ENCODE peak calls at places on chromosomes 13 and 19, in six cellular contexts. O is neural progenitor cell; G is IMR-90; J is uterus; K is CD4-positive, alpha-beta T cell; U is breast epithelium. T is an unnamed sample.

GRCh38 chr19:10000171-10000826 is 10.0 kb downstream of the COL5A3 start:
- DNase-seq in O (peak; percentile 86), G (peak; percentile 70), J (peak; percentile 70), K (peak; percentile 57), U (peak; percentile 30), T (no peak)

GRCh38 chr13:43085545-43085944 is 62.2 kb downstream of the DNAJC15 start:
- DNase-seq in O (no peak), G (peak; percentile 61), J (no peak), K (no peak), U (no peak), T (no peak)

GRCh38 chr19:55146078-55146647 is 2.8 kb downstream of the TNNT1 start:
- DNase-seq in O (peak; percentile 75), G (no peak), J (no peak), K (no peak), U (no peak), T (no peak)

GRCh38 chr13:79336971-79337370 is 69.1 kb downstream of the RBM26 start:
- DNase-seq in O (no peak), G (no peak), J (no peak), K (no peak), U (no peak), T (no peak)

GRCh38 chr19:4712771-4713170 is 10.9 kb downstream of the DPP9 start:
- DNase-seq in O (no peak), G (no peak), J (no peak), K (no peak), U (no peak), T (no peak)

GRCh38 chr19:14471436-14472187 is 3.5 kb downstream of the PTGER1 start:
- DNase-seq in O (no peak), G (no peak), J (no peak), K (no peak), U (no peak), T (no peak)

GRCh38 chr13:27933580-27934328 is 14.0 kb downstream of the PDX1 start:
- DNase-seq in O (no peak), G (no peak), J (no peak), K (no peak), U (no peak), T (no peak)

GRCh38 chr19:35044317-35045117 is 3.0 kb downstream of the HPN start:
- DNase-seq in O (peak; percentile 60), G (peak; percentile 43), J (peak; percentile 50), K (peak; percentile 59), U (no peak), T (no peak)

GRCh38 chr13:21009036-21009435 is 52.4 kb downstream of the LATS2 start:
- DNase-seq in O (no peak), G (no peak), J (no peak), K (no peak), U (no peak), T (no peak)

GRCh38 chr13:60013166-60013565 is 150.6 kb downstream of the DIAPH3 start:
- DNase-seq in O (peak; percentile 59), G (no peak), J (no peak), K (no peak), U (no peak), T (no peak)

GRCh38 chr13:47546265-47546962 is 454.7 kb downstream of the SUCLA2 start:
- DNase-seq in O (no peak), G (no peak), J (no peak), K (no peak), U (no peak), T (no peak)

GRCh38 chr19:43872547-43873336 is 45.6 kb downstream of the ZNF283 start:
- DNase-seq in O (no peak), G (no peak), J (no peak), K (no peak), U (no peak), T (no peak)

GRCh38 chr13:108365255-108365654 is 95.7 kb downstream of the TNFSF13B start:
- DNase-seq in O (no peak), G (no peak), J (no peak), K (no peak), U (no peak), T (no peak)

GRCh38 chr19:29596885-29597525 is 9.1 kb upstream of the POP4 start:
- DNase-seq in O (peak; percentile 59), G (peak; percentile 40), J (no peak), K (no peak), U (no peak), T (peak; percentile 8)

GRCh38 chr19:14142262-14143190 is 6.1 kb upstream of the ASF1B start:
- DNase-seq in O (no peak), G (no peak), J (no peak), K (no peak), U (no peak), T (no peak)

GRCh38 chr19:49073514-49074378 is 1.2 kb upstream of the KCNA7 start:
- DNase-seq in O (peak; percentile 60), G (no peak), J (no peak), K (no peak), U (no peak), T (no peak)

GRCh38 chr13:43368003-43368402 is 344.6 kb downstream of the DNAJC15 start:
- DNase-seq in O (no peak), G (peak; percentile 57), J (no peak), K (no peak), U (no peak), T (no peak)

GRCh38 chr13:61916483-61916882 is 500.8 kb upstream of the PCDH20 start:
- DNase-seq in O (no peak), G (no peak), J (no peak), K (no peak), U (no peak), T (no peak)

GRCh38 chr13:112967666-112968379 is 1.2 kb upstream of the MCF2L start:
- DNase-seq in O (peak; percentile 68), G (no peak), J (no peak), K (no peak), U (no peak), T (no peak)

GRCh38 chr19:49896863-49897621 is at the start of gene IL4I1:
- DNase-seq in O (no peak), G (peak; percentile 42), J (no peak), K (peak; percentile 31), U (no peak), T (no peak)

GRCh38 chr13:113001251-113002140 is 32.5 kb downstream of the MCF2L start:
- DNase-seq in O (peak; percentile 84), G (peak; percentile 3), J (no peak), K (no peak), U (no peak), T (no peak)

GRCh38 chr13:28558126-28558525 is 63.2 kb upstream of the FLT1 start:
- DNase-seq in O (no peak), G (peak; percentile 97), J (no peak), K (no peak), U (no peak), T (peak; percentile 80)

GRCh38 chr19:48424694-48425219 is 21.0 kb upstream of the GRWD1 start:
- DNase-seq in O (no peak), G (peak; percentile 72), J (no peak), K (no peak), U (no peak), T (no peak)

GRCh38 chr19:46299004-46299509 is 2.2 kb downstream of the HIF3A start:
- DNase-seq in O (no peak), G (peak; percentile 50), J (peak; percentile 98), K (no peak), U (peak; percentile 91), T (peak; percentile 48)

GRCh38 chr19:28012361-28012760 is 1200.6 kb downstream of the UQCRFS1 start:
- DNase-seq in O (peak; percentile 53), G (no peak), J (no peak), K (no peak), U (no peak), T (no peak)

GRCh38 chr13:99980201-99981114 is 1.1 kb upstream of the ZIC2 start:
- DNase-seq in O (peak; percentile 96), G (peak; percentile 43), J (peak; percentile 47), K (peak; percentile 43), U (peak; percentile 38), T (no peak)

GRCh38 chr13:84430015-84430414 is 547.7 kb upstream of the SLITRK1 start:
- DNase-seq in O (no peak), G (peak; percentile 40), J (no peak), K (no peak), U (no peak), T (no peak)

GRCh38 chr13:64810701-64811258 is 2419.4 kb downstream of the PCDH9 start:
- DNase-seq in O (no peak), G (peak; percentile 29), J (no peak), K (no peak), U (no peak), T (no peak)

GRCh38 chr13:99266827-99267226 is 8.6 kb upstream of the GPR18 start:
- DNase-seq in O (no peak), G (no peak), J (no peak), K (no peak), U (no peak), T (no peak)

GRCh38 chr13:112248909-112249592 is 127.1 kb upstream of the SPACA7 start:
- DNase-seq in O (no peak), G (no peak), J (no peak), K (no peak), U (no peak), T (no peak)

GRCh38 chr13:29465741-29466293 is 129.7 kb downstream of the SLC7A1 start:
- DNase-seq in O (no peak), G (peak; percentile 62), J (peak; percentile 51), K (no peak), U (peak; percentile 75), T (peak; percentile 34)

GRCh38 chr13:110548891-110549794 is 12.4 kb downstream of the RAB20 start:
- DNase-seq in O (no peak), G (no peak), J (no peak), K (no peak), U (no peak), T (no peak)
- H3K27ac ChIP-seq in O (no peak overlapping the region), G (no peak overlapping the region), J (no peak overlapping the region), K (no peak overlapping the region), U (peak overlapping the region; percentile 53), T (no peak overlapping the region)

GRCh38 chr19:51570962-51571575 is at the start of gene ZNF175:
- DNase-seq in O (peak; percentile 93), G (peak; percentile 96), J (peak; percentile 98), K (peak; percentile 84), U (peak; percentile 91), T (peak; percentile 90)

GRCh38 chr19:51572908-51573307 is 1.8 kb downstream of the ZNF175 start:
- DNase-seq in O (no peak), G (peak; percentile 90), J (no peak), K (no peak), U (no peak), T (peak; percentile 24)

GRCh38 chr19:51573331-51573730 is 2.2 kb downstream of the ZNF175 start:
- DNase-seq in O (no peak), G (peak; percentile 31), J (no peak), K (no peak), U (no peak), T (no peak)

GRCh38 chr19:51572415-51572814 is 1.3 kb downstream of the ZNF175 start:
- DNase-seq in O (no peak), G (peak; percentile 3), J (no peak), K (no peak), U (no peak), T (no peak)

GRCh38 chr19:51571599-51571998 is 516 bp downstream of the ZNF175 start:
- DNase-seq in O (no peak), G (peak; percentile 12), J (no peak), K (no peak), U (no peak), T (no peak)
- H3K27ac ChIP-seq in O (no peak overlapping the region), G (peak overlapping the region; percentile 28), J (peak overlapping the region; percentile 63), K (no peak overlapping the region), U (peak overlapping the region; percentile 83), T (no peak overlapping the region)

GRCh38 chr19:41888926-41889325 is 5.9 kb downstream of the ARHGEF1 start:
- DNase-seq in O (no peak), G (no peak), J (no peak), K (no peak), U (no peak), T (no peak)
- H3K27ac ChIP-seq in O (no peak overlapping the region), G (no peak overlapping the region), J (no peak overlapping the region), K (peak overlapping the region; percentile 96), U (no peak overlapping the region), T (no peak overlapping the region)

GRCh38 chr13:75798353-75799245 is 162.5 kb downstream of the LMO7 start:
- DNase-seq in O (no peak), G (peak; percentile 65), J (no peak), K (no peak), U (no peak), T (no peak)
- H3K27ac ChIP-seq in O (no peak overlapping the region), G (peak overlapping the region; percentile 44), J (no peak overlapping the region), K (no peak overlapping the region), U (no peak overlapping the region), T (no peak overlapping the region)